ENCODE peak calls at places on chromosomes 5 and 9, in six cellular contexts. V, J, A, X, O and Z are unnamed samples.

GRCh38 chr5:52943285-52943684 is 45.9 kb upstream of the ITGA2 start:
- DNase-seq in V (no peak), J (no peak), A (no peak), X (no peak), O (no peak), Z (no peak)

GRCh38 chr9:96331236-96331947 is 29.4 kb upstream of the HSD17B3 start:
- DNase-seq in V (no peak), J (no peak), A (no peak), X (no peak), O (no peak), Z (peak; percentile 92)

GRCh38 chr9:89528540-89528939 is 30.6 kb upstream of the SEMA4D start:
- DNase-seq in V (no peak), J (no peak), A (no peak), X (no peak), O (no peak), Z (no peak)

GRCh38 chr9:127912882-127913281 is 4.0 kb downstream of the ST6GALNAC4 start:
- DNase-seq in V (no peak), J (no peak), A (no peak), X (no peak), O (no peak), Z (no peak)

GRCh38 chr5:149408252-149409099 is 29.4 kb upstream of the IL17B start:
- DNase-seq in V (no peak), J (no peak), A (no peak), X (no peak), O (no peak), Z (no peak)

GRCh38 chr5:171835066-171835465 is 49.4 kb downstream of the SMIM23 start:
- DNase-seq in V (no peak), J (no peak), A (no peak), X (no peak), O (no peak), Z (no peak)

GRCh38 chr5:114360816-114361723 is 800 bp upstream of the KCNN2 start:
- DNase-seq in V (no peak), J (no peak), A (no peak), X (no peak), O (no peak), Z (no peak)

GRCh38 chr9:134210908-134211810 is 46.8 kb upstream of the RNU6ATAC start:
- DNase-seq in V (no peak), J (no peak), A (no peak), X (no peak), O (no peak), Z (no peak)

GRCh38 chr9:95815153-95815552 is 60.3 kb upstream of the ERCC6L2 start:
- DNase-seq in V (no peak), J (no peak), A (peak; percentile 47), X (no peak), O (no peak), Z (peak; percentile 58)

GRCh38 chr9:121700165-121700830 is 48.9 kb downstream of the DAB2IP start:
- DNase-seq in V (peak; percentile 67), J (no peak), A (peak; percentile 49), X (no peak), O (no peak), Z (peak; percentile 53)

GRCh38 chr5:64635056-64635686 is 55.1 kb upstream of the SHISAL2B start:
- DNase-seq in V (no peak), J (no peak), A (peak; percentile 40), X (no peak), O (no peak), Z (peak; percentile 19)

GRCh38 chr5:74647096-74647495 is 6.6 kb upstream of the ENC1 start:
- DNase-seq in V (no peak), J (no peak), A (no peak), X (no peak), O (no peak), Z (no peak)

GRCh38 chr9:127897194-127897692 is 2.2 kb downstream of the ST6GALNAC6 start:
- DNase-seq in V (peak; percentile 94), J (no peak), A (peak; percentile 68), X (no peak), O (no peak), Z (no peak)

GRCh38 chr5:53027913-53028312 is 38.8 kb downstream of the ITGA2 start:
- DNase-seq in V (no peak), J (no peak), A (peak; percentile 70), X (no peak), O (no peak), Z (peak; percentile 97)

GRCh38 chr5:176639981-176640380 is 7.3 kb upstream of the TSPAN17 start:
- DNase-seq in V (no peak), J (no peak), A (no peak), X (no peak), O (no peak), Z (peak; percentile 12)

GRCh38 chr5:145101246-145101645 is 733.9 kb downstream of the PRELID2 start:
- DNase-seq in V (no peak), J (no peak), A (no peak), X (no peak), O (no peak), Z (no peak)

GRCh38 chr5:89729623-89730390 is 679.7 kb downstream of the CETN3 start:
- DNase-seq in V (no peak), J (no peak), A (peak; percentile 16), X (no peak), O (no peak), Z (peak; percentile 24)

GRCh38 chr5:39376293-39376714 is 12.0 kb upstream of the C9 start:
- DNase-seq in V (no peak), J (no peak), A (peak; percentile 56), X (no peak), O (peak; percentile 7), Z (peak; percentile 61)

GRCh38 chr5:33490071-33490665 is 49.4 kb downstream of the TARS1 start:
- DNase-seq in V (no peak), J (no peak), A (no peak), X (no peak), O (no peak), Z (no peak)

GRCh38 chr5:142803428-142804111 is 33.4 kb downstream of the ARHGAP26 start:
- DNase-seq in V (no peak), J (peak; percentile 5), A (no peak), X (no peak), O (no peak), Z (no peak)

GRCh38 chr9:1100945-1101344 is 50.8 kb downstream of the DMRT2 start:
- DNase-seq in V (no peak), J (no peak), A (peak; percentile 14), X (no peak), O (no peak), Z (peak; percentile 68)

GRCh38 chr5:68037541-68037940 is 178.0 kb upstream of the PIK3R1 start:
- DNase-seq in V (no peak), J (no peak), A (no peak), X (no peak), O (no peak), Z (peak; percentile 4)

GRCh38 chr5:89353837-89354551 is 471.0 kb upstream of the MEF2C start:
- DNase-seq in V (no peak), J (no peak), A (no peak), X (no peak), O (no peak), Z (no peak)

GRCh38 chr5:57817001-57817453 is 334.4 kb upstream of the ACTBL2 start:
- DNase-seq in V (no peak), J (no peak), A (peak; percentile 49), X (no peak), O (no peak), Z (no peak)

GRCh38 chr9:129166962-129167557 is 11.0 kb downstream of the IER5L start:
- DNase-seq in V (peak; percentile 96), J (peak; percentile 38), A (peak; percentile 76), X (no peak), O (no peak), Z (peak; percentile 74)

GRCh38 chr5:180121799-180122198 is 50.2 kb upstream of the RNF130 start:
- DNase-seq in V (no peak), J (no peak), A (no peak), X (no peak), O (no peak), Z (no peak)

GRCh38 chr5:2866622-2867372 is 115.3 kb upstream of the IRX2 start:
- DNase-seq in V (no peak), J (no peak), A (no peak), X (no peak), O (no peak), Z (no peak)

GRCh38 chr9:371349-371748 is 156.7 kb downstream of the DOCK8 start:
- DNase-seq in V (no peak), J (no peak), A (no peak), X (no peak), O (no peak), Z (no peak)

GRCh38 chr5:90866333-90866732 is 307.7 kb downstream of the ADGRV1 start:
- DNase-seq in V (peak; percentile 2), J (no peak), A (peak; percentile 41), X (no peak), O (peak; percentile 0), Z (peak; percentile 48)

GRCh38 chr9:2015581-2016410 is 649 bp downstream of the SMARCA2 start:
- DNase-seq in V (peak; percentile 43), J (no peak), A (peak; percentile 49), X (peak; percentile 22), O (no peak), Z (peak; percentile 10)